ENCODE peak calls at places on chromosomes 11 and 22, in six cellular contexts. S, Q, M, P, X and E are unnamed samples.

GRCh38 chr11:132186699-132187098 is 816.3 kb downstream of the NTM start:
- DNase-seq in S (no peak), Q (no peak), M (no peak), P (no peak), X (no peak), E (no peak)

GRCh38 chr11:113014262-113014661 is 53.0 kb downstream of the NCAM1 start:
- DNase-seq in S (peak; percentile 11), Q (no peak), M (no peak), P (peak; percentile 14), X (no peak), E (peak; percentile 6)

GRCh38 chr11:35165416-35166368 is 26.7 kb downstream of the CD44 start:
- DNase-seq in S (peak; percentile 43), Q (peak; percentile 77), M (peak; percentile 87), P (peak; percentile 87), X (no peak), E (peak; percentile 78)

GRCh38 chr11:112837162-112837826 is 123.9 kb upstream of the NCAM1 start:
- DNase-seq in S (peak; percentile 45), Q (no peak), M (no peak), P (no peak), X (no peak), E (no peak)

GRCh38 chr22:35629406-35630234 is 12.5 kb upstream of the MB start:
- DNase-seq in S (peak; percentile 51), Q (peak; percentile 98), M (peak; percentile 99), P (peak; percentile 98), X (peak; percentile 76), E (peak; percentile 98)

GRCh38 chr11:69921429-69922014 is 102.3 kb upstream of the FGF3 start:
- DNase-seq in S (no peak), Q (no peak), M (no peak), P (no peak), X (no peak), E (no peak)

GRCh38 chr11:125128450-125128849 is 17.0 kb upstream of the TMEM218 start:
- DNase-seq in S (no peak), Q (peak; percentile 66), M (peak; percentile 68), P (peak; percentile 53), X (no peak), E (peak; percentile 48)

GRCh38 chr11:56909563-56909962 is 79.2 kb upstream of the OR5AK2 start:
- DNase-seq in S (no peak), Q (no peak), M (no peak), P (no peak), X (no peak), E (no peak)

GRCh38 chr11:19931141-19931767 is 218.6 kb downstream of the NAV2 start:
- DNase-seq in S (no peak), Q (peak; percentile 30), M (peak; percentile 82), P (peak; percentile 39), X (no peak), E (no peak)

GRCh38 chr11:704189-704798 is 1.7 kb upstream of the EPS8L2 start:
- DNase-seq in S (no peak), Q (no peak), M (no peak), P (no peak), X (no peak), E (no peak)

GRCh38 chr11:101860694-101861371 is 54.0 kb upstream of the CEP126 start:
- DNase-seq in S (peak; percentile 28), Q (peak; percentile 39), M (peak; percentile 73), P (peak; percentile 80), X (no peak), E (peak; percentile 82)

GRCh38 chr11:40514124-40514523 is 945.3 kb downstream of the LRRC4C start:
- DNase-seq in S (no peak), Q (peak; percentile 3), M (peak; percentile 71), P (no peak), X (no peak), E (peak; percentile 0)

GRCh38 chr11:120807414-120808150 is 216.3 kb upstream of the TBCEL start:
- DNase-seq in S (no peak), Q (peak; percentile 95), M (peak; percentile 75), P (peak; percentile 82), X (no peak), E (peak; percentile 47)

GRCh38 chr11:78916759-78917158 is 342.1 kb upstream of the NARS2 start:
- DNase-seq in S (no peak), Q (no peak), M (no peak), P (no peak), X (no peak), E (peak; percentile 20)
- TF ChIP-seq CTCF in S (no peak), Q (no peak), M (peak; percentile 22), P (peak; percentile 24), X (no peak), E (peak; percentile 5)

DNA sequence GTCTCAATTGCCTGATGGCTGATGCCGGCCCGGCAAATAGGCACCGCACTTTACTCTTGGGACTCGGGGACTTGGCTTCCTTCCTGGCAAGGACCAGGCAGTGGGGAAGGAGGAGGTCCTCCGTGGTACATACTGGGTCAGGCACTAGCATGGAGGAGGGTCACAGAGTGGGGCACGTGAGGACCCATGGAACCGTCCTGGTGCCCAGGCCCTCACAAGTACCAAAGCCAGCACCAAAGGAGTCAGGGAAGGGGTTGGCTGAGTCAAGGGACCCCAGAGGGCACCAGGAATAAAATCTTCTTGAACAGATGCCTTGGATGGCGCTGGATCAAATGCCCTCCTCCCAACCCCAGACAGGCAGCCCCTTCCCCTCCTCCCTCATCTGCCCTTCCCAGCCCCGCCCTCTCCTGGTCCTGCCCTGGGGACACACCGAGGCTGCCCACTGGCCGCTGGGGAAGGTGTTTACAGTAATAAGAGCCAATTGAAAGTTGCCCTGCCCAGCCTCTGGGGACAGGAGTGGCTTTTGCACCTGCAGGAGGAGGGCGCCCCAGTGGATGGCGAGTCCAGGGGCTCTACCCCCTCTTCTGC is 5.6 kb upstream of the CARNS1 start:
- DNase-seq in S (no peak), Q (no peak), M (no peak), P (no peak), X (no peak), E (no peak)
- H3K4me3 ChIP-seq in S (no peak overlapping the region), Q (no peak overlapping the region), M (no peak overlapping the region), P (no peak overlapping the region), X (no peak overlapping the region), E (no peak overlapping the region)

GRCh38 chr22:28952857-28953256 is 69.5 kb downstream of the ZNRF3 start:
- DNase-seq in S (no peak), Q (peak; percentile 73), M (peak; percentile 49), P (no peak), X (no peak), E (no peak)

GRCh38 chr22:28950567-28951411 is 67.4 kb downstream of the ZNRF3 start:
- DNase-seq in S (no peak), Q (no peak), M (no peak), P (no peak), X (no peak), E (no peak)

GRCh38 chr22:28953399-28953798 is 70.0 kb downstream of the ZNRF3 start:
- DNase-seq in S (no peak), Q (no peak), M (no peak), P (no peak), X (no peak), E (no peak)

GRCh38 chr22:28951530-28951929 is 68.2 kb downstream of the ZNRF3 start:
- DNase-seq in S (no peak), Q (no peak), M (no peak), P (no peak), X (no peak), E (no peak)

GRCh38 chr22:28951969-28952521 is 68.7 kb downstream of the ZNRF3 start:
- DNase-seq in S (no peak), Q (peak; percentile 70), M (peak; percentile 19), P (peak; percentile 47), X (no peak), E (no peak)
- TF ChIP-seq CTCF in S (peak; percentile 48), Q (no peak), M (peak; percentile 12), P (peak; percentile 13), X (peak; percentile 18), E (peak; percentile 25)

DNA sequence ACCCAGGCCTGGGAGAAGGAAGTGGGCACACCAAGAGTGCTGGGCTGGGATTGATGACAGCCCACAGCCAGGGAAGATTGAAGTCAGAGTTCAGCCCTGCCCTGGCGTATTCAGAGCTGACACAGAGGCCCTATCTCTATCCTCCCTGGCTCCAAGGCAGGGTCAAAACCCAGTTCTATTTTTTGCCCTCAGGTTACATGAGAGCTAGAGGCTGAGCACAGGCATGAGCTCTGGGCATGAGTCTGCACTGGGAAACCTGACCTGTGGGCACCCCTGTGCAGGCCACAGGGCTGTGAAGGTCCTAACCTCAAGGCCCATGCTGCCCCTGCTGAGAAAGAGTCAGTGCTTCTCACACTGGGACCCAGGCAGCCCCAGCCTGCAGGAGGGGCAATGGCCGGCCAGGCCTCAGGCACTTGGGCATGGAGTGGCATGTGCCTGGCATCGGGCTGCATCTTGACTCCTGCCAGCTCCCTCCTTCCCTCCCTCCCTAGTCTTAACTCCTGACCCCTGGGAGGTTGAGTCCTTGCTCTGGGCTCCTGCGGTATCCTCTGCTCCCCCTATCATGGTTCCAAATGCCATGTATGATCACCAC is 5.4 kb downstream of the SLC35E4 start:
- DNase-seq in S (no peak), Q (no peak), M (no peak), P (no peak), X (no peak), E (peak; percentile 26)
- H3K4me3 ChIP-seq in S (no peak overlapping the region), Q (no peak overlapping the region), M (no peak overlapping the region), P (no peak overlapping the region), X (peak overlapping the region; percentile 41), E (no peak overlapping the region)

GRCh38 chr22:44312766-44313165 is at the start of gene SHISAL1:
- DNase-seq in S (no peak), Q (peak; percentile 60), M (peak; percentile 26), P (peak; percentile 54), X (no peak), E (no peak)

GRCh38 chr22:44311855-44312170 is 938 bp downstream of the SHISAL1 start:
- DNase-seq in S (no peak), Q (peak; percentile 75), M (peak; percentile 73), P (peak; percentile 89), X (no peak), E (peak; percentile 26)

GRCh38 chr22:44309137-44309536 is 3.6 kb downstream of the SHISAL1 start:
- DNase-seq in S (no peak), Q (peak; percentile 95), M (peak; percentile 95), P (peak; percentile 93), X (peak; percentile 66), E (peak; percentile 92)

GRCh38 chr22:44309647-44310046 is 3.1 kb downstream of the SHISAL1 start:
- DNase-seq in S (no peak), Q (no peak), M (peak; percentile 30), P (peak; percentile 31), X (no peak), E (no peak)

DNA sequence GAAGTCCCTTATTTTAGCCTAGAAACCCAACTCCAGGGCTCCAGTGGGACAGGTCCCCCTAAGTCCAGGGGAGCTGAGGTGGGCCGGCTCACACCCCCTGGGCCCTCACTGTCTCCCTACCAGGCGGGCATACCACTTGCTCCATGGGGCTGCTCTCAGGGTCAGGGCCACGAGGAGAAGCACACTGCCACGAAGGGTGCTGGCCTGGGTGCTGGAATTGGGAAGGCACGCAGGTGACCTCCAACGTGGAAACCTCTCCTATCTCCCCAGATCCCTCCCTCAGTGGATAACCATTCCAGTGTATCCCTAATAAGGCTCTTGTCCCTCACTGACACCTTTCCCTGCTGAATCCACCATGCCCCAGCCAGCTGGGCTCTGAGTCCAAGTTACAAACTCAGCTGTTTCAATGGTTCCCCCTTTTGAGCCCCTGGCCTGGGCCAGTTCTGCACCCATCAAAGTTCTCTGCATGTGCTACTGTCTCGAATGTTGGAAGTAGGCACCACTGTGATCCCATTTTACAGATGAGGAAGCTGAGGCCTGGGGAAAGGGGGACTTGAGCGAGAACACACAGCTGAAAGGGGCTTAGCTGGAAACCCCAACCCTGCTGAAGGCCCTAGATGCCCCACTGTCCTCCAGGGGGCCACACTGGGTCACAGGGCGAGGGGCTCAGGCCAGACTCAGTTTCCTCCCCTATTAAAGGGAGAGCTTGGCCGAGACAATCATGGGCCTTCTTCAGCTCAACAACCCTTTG is 1.5 kb downstream of the SHISAL1 start:
- DNase-seq in S (no peak), Q (no peak), M (no peak), P (no peak), X (no peak), E (no peak)
- TF ChIP-seq CTCF in S (no peak), Q (no peak), M (no peak), P (no peak), X (no peak), E (no peak)